ENCODE peak calls at places on chromosomes 13 and 19, in six cellular contexts. P is endothelial cell, D is lower lobe of right lung, C is PC-3, X is DND-41, T is MCF 10A. S is an unnamed sample.

GRCh38 chr13:112652512-112653458 is 37.1 kb upstream of the ATP11A start:
- DNase-seq in C (peak), T (peak), X (no peak), D (peak), P (no peak), S (no peak)

GRCh38 chr13:98422046-98422445 is 154.9 kb downstream of the STK24 start:
- DNase-seq in T (no peak), X (no peak), D (no peak), P (no peak), C (no peak), S (no peak)

GRCh38 chr19:48868196-48868886 is at the start of gene PLEKHA4:
- DNase-seq in P (peak), T (peak), X (no peak), C (no peak), D (peak), S (no peak)

GRCh38 chr13:87153371-87153770 is 517.8 kb upstream of the SLITRK5 start:
- DNase-seq in D (no peak), C (no peak), X (no peak), T (no peak), P (no peak), S (no peak)

GRCh38 chr13:52104624-52105023 is 24.2 kb downstream of the NEK5 start:
- DNase-seq in C (no peak), D (no peak), X (no peak), P (no peak), T (peak), S (no peak)

GRCh38 chr13:68490594-68490993 is 1260.5 kb upstream of the PCDH9 start:
- DNase-seq in P (no peak), X (no peak), T (no peak), C (no peak), D (no peak), S (no peak)

GRCh38 chr19:38229585-38230073 is 5.6 kb upstream of the DPF1 start:
- DNase-seq in X (no peak), T (peak), P (peak), D (no peak), C (peak), S (no peak)

GRCh38 chr13:26475176-26476110 is 82.0 kb upstream of the WASF3 start:
- DNase-seq in T (no peak), X (no peak), C (no peak), P (no peak), D (no peak), S (no peak)

GRCh38 chr19:2135474-2136402 is 15.6 kb downstream of the AP3D1 start:
- DNase-seq in C (no peak), P (no peak), T (no peak), D (peak), X (no peak), S (no peak)

GRCh38 chr13:96473463-96474157 is 383.7 kb downstream of the HS6ST3 start:
- DNase-seq in X (no peak), D (no peak), P (no peak), C (no peak), T (no peak), S (no peak)

GRCh38 chr19:50300814-50301606 is 28.2 kb downstream of the KCNC3 start:
- DNase-seq in T (peak), C (peak), D (no peak), P (no peak), X (no peak), S (no peak)

GRCh38 chr13:59099182-59099950 is 1064.4 kb downstream of the DIAPH3 start:
- DNase-seq in D (no peak), X (no peak), P (no peak), T (no peak), C (no peak), S (no peak)

GRCh38 chr19:23698711-23699520 is 11.9 kb upstream of the ZNF675 start:
- DNase-seq in P (no peak), T (peak), X (no peak), D (no peak), C (peak), S (no peak)

GRCh38 chr13:98396071-98396710 is 180.7 kb downstream of the STK24 start:
- DNase-seq in C (no peak), P (no peak), D (no peak), X (no peak), T (no peak), S (no peak)

GRCh38 chr13:43111887-43112400 is 88.6 kb downstream of the DNAJC15 start:
- DNase-seq in C (no peak), X (no peak), D (no peak), T (no peak), P (no peak), S (no peak)

GRCh38 chr19:4673216-4673615 is 3.1 kb upstream of the MYDGF start:
- DNase-seq in T (no peak), P (no peak), C (no peak), X (no peak), D (no peak), S (no peak)

GRCh38 chr19:33720691-33721682 is 75.7 kb upstream of the KCTD15 start:
- DNase-seq in D (no peak), C (no peak), X (no peak), P (no peak), T (no peak), S (no peak)

GRCh38 chr13:42873081-42873480 is 91.7 kb downstream of the FAM216B start:
- DNase-seq in C (no peak), X (no peak), P (no peak), T (no peak), D (no peak), S (no peak)

GRCh38 chr19:42850981-42851717 is 28.4 kb downstream of the PSG1 start:
- DNase-seq in X (no peak), C (peak), P (no peak), T (peak), D (no peak), S (no peak)

GRCh38 chr19:12801466-12802266 is at the start of the genes PRDX2 and THSD8:
- DNase-seq in C (peak), D (peak), X (peak), T (peak), P (peak), S (no peak)

GRCh38 chr19:8585057-8585893 is 8.0 kb upstream of the MYO1F start:
- DNase-seq in D (no peak), C (no peak), P (no peak), T (no peak), X (no peak), S (no peak)

GRCh38 chr13:44333950-44334675 is 39.5 kb upstream of the SERP2 start:
- DNase-seq in X (no peak), T (no peak), C (no peak), D (no peak), P (no peak), S (no peak)

GRCh38 chr13:77362166-77362565 is 35.3 kb upstream of the MYCBP2 start:
- DNase-seq in T (no peak), X (no peak), P (no peak), D (no peak), C (no peak), S (no peak)

GRCh38 chr13:77360032-77360431 is 33.1 kb upstream of the MYCBP2 start:
- DNase-seq in C (no peak), T (no peak), P (no peak), X (no peak), D (no peak), S (no peak)

GRCh38 chr13:77356155-77356554 is 29.3 kb upstream of the MYCBP2 start:
- DNase-seq in D (no peak), C (no peak), X (no peak), T (no peak), P (no peak), S (no peak)

GRCh38 chr13:77358001-77358400 is 31.1 kb upstream of the MYCBP2 start:
- DNase-seq in D (no peak), X (no peak), C (no peak), T (no peak), P (no peak), S (no peak)

GRCh38 chr13:77359171-77359570 is 32.3 kb upstream of the MYCBP2 start:
- DNase-seq in C (peak), X (no peak), T (no peak), P (no peak), D (no peak), S (no peak)
- TF ChIP-seq CTCF in C (no peak), X (no peak), T (no peak), P (no peak), D (no peak), S (no peak)

GRCh38 chr19:6412111-6412999 is 12.3 kb downstream of the KHSRP start:
- DNase-seq in T (peak), X (peak), C (peak), P (peak), D (no peak), S (no peak)
- TF ChIP-seq CTCF in T (peak), X (peak), C (peak), P (peak), D (peak), S (peak)

DNA sequence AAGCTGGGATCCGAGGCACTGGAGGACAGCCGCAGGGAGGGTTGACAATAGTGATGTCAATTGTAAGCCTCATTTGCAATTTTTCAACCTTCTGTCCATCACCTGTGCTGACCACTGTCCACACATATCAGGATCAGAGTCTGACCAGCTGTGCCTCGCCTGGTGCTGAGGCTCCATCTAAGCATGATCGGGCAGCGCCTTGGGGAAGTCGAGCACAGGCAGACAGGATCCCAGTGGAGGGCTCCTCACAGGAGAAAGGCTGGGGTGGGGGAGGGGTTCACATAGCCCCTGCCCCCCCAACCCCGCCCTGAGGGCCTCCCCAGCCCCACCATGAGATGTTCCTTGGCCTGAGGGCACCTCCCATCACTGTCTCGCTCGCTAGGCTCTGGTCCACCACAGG is 60.3 kb downstream of the RAB20 start:
- DNase-seq in C (no peak), D (no peak), X (no peak), T (no peak), P (no peak), S (no peak)
- TF ChIP-seq CTCF in C (no peak), D (no peak), X (no peak), T (no peak), P (no peak), S (no peak)

GRCh38 chr13:31725841-31726240 is 13.5 kb upstream of the RXFP2 start:
- DNase-seq in T (peak), D (no peak), C (peak), P (no peak), X (no peak), S (no peak)

GRCh38 chr13:31719214-31719613 is 20.1 kb upstream of the RXFP2 start:
- DNase-seq in T (no peak), P (no peak), X (no peak), D (no peak), C (no peak), S (no peak)

DNA sequence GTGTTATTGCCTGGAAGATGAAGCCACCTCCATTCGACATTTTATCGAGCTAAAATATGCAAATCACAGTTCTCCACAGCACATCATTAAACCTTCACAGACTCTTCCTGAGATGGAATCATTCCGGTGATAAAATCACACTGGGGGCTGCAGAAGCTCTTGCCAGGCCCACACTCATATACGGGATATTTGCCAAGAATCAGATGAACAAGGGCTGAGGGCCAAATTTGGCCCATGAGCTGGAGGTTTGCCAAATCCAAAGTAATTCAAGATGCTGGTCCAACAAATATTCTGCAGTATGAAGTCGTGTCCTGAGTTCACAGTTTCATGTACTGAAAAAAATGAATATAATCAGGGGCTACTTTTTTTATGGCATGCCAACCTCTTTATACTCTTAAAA is 16.6 kb upstream of the RXFP2 start:
- DNase-seq in X (no peak), P (no peak), C (no peak), T (peak), D (no peak), S (no peak)
- TF ChIP-seq CTCF in X (no peak), P (no peak), C (no peak), T (no peak), D (no peak), S (no peak)

DNA sequence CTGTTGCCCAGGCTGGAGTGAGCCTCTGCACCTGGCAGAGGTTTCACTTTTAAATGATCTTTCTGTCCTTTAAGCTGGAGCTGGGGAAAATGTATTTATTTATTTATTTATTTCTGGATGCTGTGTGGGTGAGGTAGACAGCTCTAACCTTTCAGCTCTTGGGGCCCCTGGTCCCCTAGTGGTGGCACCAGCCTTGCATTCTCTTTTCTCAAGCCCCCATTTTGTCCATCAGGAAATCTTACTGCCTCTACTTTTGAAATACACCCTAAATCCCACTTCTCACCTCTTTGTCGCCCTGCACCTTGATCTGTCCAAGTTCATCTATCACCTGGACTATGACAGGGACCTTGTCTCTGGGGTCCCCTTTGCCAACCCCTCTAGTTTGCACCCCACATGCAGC is 2.1 kb upstream of the B9D2 start:
- DNase-seq in X (no peak), T (no peak), C (no peak), P (no peak), D (no peak), S (no peak)
- TF ChIP-seq CTCF in X (peak), T (peak), C (no peak), P (peak), D (peak), S (no peak)

GRCh38 chr13:84894749-84895148 is 904.5 kb downstream of the SLITRK6 start:
- DNase-seq in D (no peak), P (no peak), T (no peak), X (no peak), C (no peak), S (no peak)

DNA sequence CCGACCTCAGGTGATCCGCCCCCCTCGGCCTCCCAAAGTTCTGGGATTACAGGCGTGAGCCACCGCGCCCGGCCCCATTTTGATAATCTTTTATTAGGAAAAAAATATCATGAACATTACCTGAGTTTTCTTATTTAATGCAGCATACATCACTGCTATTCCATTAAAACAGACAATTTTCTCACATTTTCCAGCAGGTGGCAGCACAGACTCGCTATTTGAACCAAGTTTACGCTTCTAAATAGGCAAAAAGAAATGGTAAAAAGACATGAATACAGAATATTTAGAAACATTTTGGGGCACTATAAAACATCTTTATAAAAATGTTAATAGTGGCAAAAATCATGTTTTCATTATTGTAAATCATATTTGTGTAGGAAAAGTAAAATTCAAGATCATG is 903.1 kb downstream of the SLITRK6 start:
- DNase-seq in P (peak), C (peak), D (no peak), T (peak), X (peak), S (no peak)
- TF ChIP-seq CTCF in P (peak), C (peak), D (peak), T (peak), X (peak), S (peak)

DNA sequence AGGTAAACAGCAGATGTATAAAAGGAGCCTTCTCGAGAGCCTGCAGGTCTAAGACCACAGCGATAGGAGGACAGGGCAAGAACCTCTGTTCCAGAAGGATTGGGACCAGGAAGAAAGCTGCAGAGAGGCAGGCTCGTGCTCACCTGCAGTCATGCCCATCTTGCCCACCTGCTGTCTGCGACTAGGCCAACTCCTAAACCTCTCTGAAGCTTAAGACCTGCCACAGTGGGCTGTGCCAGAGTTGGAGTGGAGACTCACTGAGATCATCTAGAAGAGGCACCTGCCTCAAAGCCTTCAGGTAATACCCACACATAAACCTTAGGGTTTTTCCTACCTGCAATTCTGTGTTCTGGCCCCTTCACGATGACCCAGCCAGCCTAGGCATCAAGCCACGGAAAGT is 68.7 kb downstream of the IRS2 start:
- DNase-seq in P (no peak), X (no peak), C (no peak), D (no peak), T (no peak), S (no peak)
- TF ChIP-seq CTCF in P (no peak), X (no peak), C (no peak), D (no peak), T (no peak), S (no peak)